ENCODE peak calls at places on chromosomes 3 and 15, in five cellular contexts. C is GF-D8, I is activated T-cell treated with anti-CD3 and anti-CD28 coated beads for 1 hour, X is GM10248, V is HEK293T. H is an unnamed sample.

GRCh38 chr3:195580733-195581443 is 2.9 kb downstream of the APOD start:
- DNase-seq in C (no peak), I (no peak), X (no peak), V (no peak), H (no peak)

GRCh38 chr3:56086355-56086754 is 381.9 kb downstream of the ERC2 start:
- DNase-seq in C (no peak), I (no peak), X (no peak), V (no peak), H (no peak)

GRCh38 chr3:172606021-172606420 is 82.8 kb upstream of the TNFSF10 start:
- DNase-seq in C (no peak), I (no peak), X (no peak), V (no peak), H (no peak)

GRCh38 chr3:123061856-123062255 is 5.0 kb upstream of the PDIA5 start:
- DNase-seq in C (no peak), I (no peak), X (no peak), V (no peak), H (no peak)

GRCh38 chr3:4950351-4950784 is 28.9 kb upstream of the BHLHE40 start:
- DNase-seq in C (peak; percentile 43), I (no peak), X (no peak), V (no peak), H (no peak)

GRCh38 chr3:42652611-42653302 is 740 bp upstream of the ZBTB47 start:
- DNase-seq in C (peak; percentile 78), I (no peak), X (peak; percentile 43), V (no peak), H (no peak)

GRCh38 chr15:85010472-85011209 is 29.0 kb downstream of the PDE8A start:
- DNase-seq in C (peak; percentile 93), I (no peak), X (no peak), V (no peak), H (peak; percentile 37)

GRCh38 chr3:162147996-162148395 is 651.4 kb downstream of the OTOL1 start:
- DNase-seq in C (no peak), I (no peak), X (no peak), V (no peak), H (no peak)

GRCh38 chr3:149016669-149017541 is 25.6 kb downstream of the GYG1 start:
- DNase-seq in C (no peak), I (no peak), X (no peak), V (no peak), H (no peak)

GRCh38 chr15:31483924-31484368 is 157.3 kb downstream of the KLF13 start:
- DNase-seq in C (no peak), I (peak; percentile 20), X (no peak), V (no peak), H (no peak)

GRCh38 chr15:83698294-83698693 is 44.4 kb downstream of the ADAMTSL3 start:
- DNase-seq in C (no peak), I (no peak), X (no peak), V (no peak), H (peak; percentile 85)

GRCh38 chr3:29167180-29167579 is 113.7 kb upstream of the RBMS3 start:
- DNase-seq in C (no peak), I (no peak), X (no peak), V (no peak), H (no peak)

GRCh38 chr15:69451951-69452701 is 492 bp upstream of the RPLP1 start:
- DNase-seq in C (peak; percentile 80), I (no peak), X (peak; percentile 27), V (peak; percentile 36), H (peak; percentile 66)

GRCh38 chr3:107344722-107345121 is 32.5 kb upstream of the CCDC54 start:
- DNase-seq in C (no peak), I (no peak), X (no peak), V (no peak), H (no peak)

GRCh38 chr3:31732548-31732947 is 199.8 kb downstream of the STT3B start:
- DNase-seq in C (no peak), I (no peak), X (no peak), V (no peak), H (no peak)

GRCh38 chr3:53709856-53710674 is 136.2 kb downstream of the CHDH start:
- DNase-seq in C (no peak), I (peak; percentile 29), X (peak; percentile 74), V (peak; percentile 80), H (peak; percentile 70)

GRCh38 chr15:25795712-25796111 is 67.4 kb downstream of the ATP10A start:
- DNase-seq in C (no peak), I (no peak), X (no peak), V (no peak), H (no peak)

GRCh38 chr15:58043192-58043903 is 22.2 kb downstream of the ALDH1A2 start:
- DNase-seq in C (no peak), I (peak; percentile 30), X (peak; percentile 10), V (no peak), H (peak; percentile 65)

GRCh38 chr3:102660653-102661052 is 225.8 kb downstream of the ZPLD1 start:
- DNase-seq in C (no peak), I (no peak), X (no peak), V (no peak), H (no peak)

GRCh38 chr3:178483704-178484103 is 52.5 kb upstream of the KCNMB2 start:
- DNase-seq in C (no peak), I (no peak), X (no peak), V (no peak), H (no peak)

GRCh38 chr3:58572013-58572633 is 5.1 kb downstream of the FAM107A start:
- DNase-seq in C (no peak), I (no peak), X (no peak), V (no peak), H (no peak)

GRCh38 chr15:52803543-52804306 is 13.6 kb upstream of the ONECUT1 start:
- DNase-seq in C (no peak), I (no peak), X (no peak), V (no peak), H (no peak)

H was measured in SJCRH30.